ENCODE peak calls at places on chromosomes 4 and X, in seven cellular contexts. P, N, U, M, Q, L and C are unnamed samples.

GRCh38 chr4:24657768-24658617 is 73.6 kb upstream of the DHX15 start:
- DNase-seq in P (peak; percentile 86), N (peak; percentile 40), U (no peak), M (peak; percentile 54), Q (peak; percentile 97), L (peak; percentile 95), C (peak; percentile 68)

GRCh38 chrX:67648361-67648760 is 104.5 kb downstream of the AR start:
- DNase-seq in P (no peak), N (no peak), U (no peak), M (no peak), Q (no peak), L (no peak), C (no peak)

GRCh38 chr4:30950737-30951136 is 230.6 kb downstream of the PCDH7 start:
- DNase-seq in P (no peak), N (peak; percentile 71), U (no peak), M (no peak), Q (no peak), L (no peak), C (no peak)

GRCh38 chr4:183596056-183596757 is 62.8 kb downstream of the RWDD4 start:
- DNase-seq in P (no peak), N (no peak), U (no peak), M (no peak), Q (no peak), L (no peak), C (no peak)

GRCh38 chr4:156829194-156829593 is 142.4 kb downstream of the PDGFC start:
- DNase-seq in P (peak; percentile 71), N (no peak), U (no peak), M (no peak), Q (peak; percentile 50), L (peak; percentile 81), C (peak; percentile 86)

GRCh38 chr4:85829276-85830051 is 354.5 kb downstream of the ARHGAP24 start:
- DNase-seq in P (peak; percentile 47), N (no peak), U (no peak), M (no peak), Q (peak; percentile 51), L (peak; percentile 22), C (no peak)

GRCh38 chr4:102575369-102576129 is 74.4 kb downstream of the NFKB1 start:
- DNase-seq in P (no peak), N (no peak), U (no peak), M (no peak), Q (peak; percentile 36), L (no peak), C (no peak)

GRCh38 chrX:357693-358471 is 28.8 kb downstream of the PPP2R3B start:
- DNase-seq in P (peak; percentile 68), N (no peak), U (no peak), M (no peak), Q (peak; percentile 66), L (peak; percentile 42), C (peak; percentile 34)

GRCh38 chrX:123013141-123013540 is 170.9 kb upstream of the GRIA3 start:
- DNase-seq in P (no peak), N (no peak), U (no peak), M (no peak), Q (peak; percentile 52), L (no peak), C (peak; percentile 59)

GRCh38 chrX:12378706-12379105 is 240.4 kb downstream of the FRMPD4 start:
- DNase-seq in P (no peak), N (no peak), U (no peak), M (no peak), Q (no peak), L (no peak), C (peak; percentile 56)

GRCh38 chr4:145842224-145842887 is 96.3 kb downstream of the ZNF827 start:
- DNase-seq in P (peak; percentile 65), N (no peak), U (no peak), M (no peak), Q (peak; percentile 29), L (peak; percentile 66), C (peak; percentile 12)

GRCh38 chr4:87497141-87497540 is 32.0 kb downstream of the SPARCL1 start:
- DNase-seq in P (no peak), N (no peak), U (peak; percentile 68), M (peak; percentile 30), Q (no peak), L (no peak), C (no peak)
- TF ChIP-seq CTCF in P (peak; percentile 39), N (no peak), U (peak; percentile 68), M (peak; percentile 71), Q (peak; percentile 20), L (peak; percentile 39), C (peak; percentile 11)

GRCh38 chr4:7000421-7001176 is 42.6 kb upstream of the TADA2B start:
- DNase-seq in P (no peak), N (no peak), U (no peak), M (no peak), Q (no peak), L (no peak), C (no peak)

GRCh38 chr4:7001271-7001670 is 41.9 kb upstream of the TADA2B start:
- DNase-seq in P (no peak), N (no peak), U (no peak), M (no peak), Q (no peak), L (no peak), C (no peak)

GRCh38 chr4:7002336-7002735 is 40.8 kb upstream of the TADA2B start:
- DNase-seq in P (no peak), N (no peak), U (no peak), M (no peak), Q (no peak), L (no peak), C (no peak)

GRCh38 chr4:6996481-6996880 is 46.7 kb upstream of the TADA2B start:
- DNase-seq in P (no peak), N (no peak), U (no peak), M (no peak), Q (no peak), L (no peak), C (no peak)

GRCh38 chr4:6999172-7000086 is 43.7 kb upstream of the TADA2B start:
- DNase-seq in P (no peak), N (no peak), U (no peak), M (no peak), Q (no peak), L (no peak), C (no peak)
- H3K4me3 ChIP-seq in P (no peak overlapping the region), N (no peak overlapping the region), U (no peak overlapping the region), M (no peak overlapping the region), Q (no peak overlapping the region), L (no peak overlapping the region), C (no peak overlapping the region)

GRCh38 chrX:44202596-44202995 is 140.9 kb downstream of the EFHC2 start:
- DNase-seq in P (no peak), N (no peak), U (no peak), M (no peak), Q (no peak), L (no peak), C (no peak)

DNA sequence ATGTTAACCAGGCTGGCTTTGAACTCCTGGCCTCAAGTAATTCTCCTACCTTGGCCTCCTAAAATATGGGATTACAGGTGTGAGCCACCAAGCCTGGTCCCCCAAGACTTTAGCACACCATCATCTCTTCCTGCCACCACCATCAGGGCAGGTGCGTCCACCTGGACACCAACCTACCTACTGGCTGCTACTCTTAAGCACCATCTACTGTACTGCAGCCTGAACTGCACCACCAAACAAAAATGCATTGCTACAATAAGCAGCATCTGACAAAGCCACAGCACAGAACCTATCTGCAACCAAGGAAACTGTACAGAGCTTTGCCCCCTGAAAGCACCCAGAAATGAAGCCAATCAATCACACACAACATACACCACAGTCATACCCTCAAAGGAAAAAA is 139.7 kb downstream of the EFHC2 start:
- DNase-seq in P (no peak), N (no peak), U (no peak), M (no peak), Q (no peak), L (no peak), C (no peak)
- TF ChIP-seq CTCF in P (no peak), N (peak; percentile 25), U (peak; percentile 57), M (peak; percentile 28), Q (no peak), L (no peak), C (no peak)

DNA sequence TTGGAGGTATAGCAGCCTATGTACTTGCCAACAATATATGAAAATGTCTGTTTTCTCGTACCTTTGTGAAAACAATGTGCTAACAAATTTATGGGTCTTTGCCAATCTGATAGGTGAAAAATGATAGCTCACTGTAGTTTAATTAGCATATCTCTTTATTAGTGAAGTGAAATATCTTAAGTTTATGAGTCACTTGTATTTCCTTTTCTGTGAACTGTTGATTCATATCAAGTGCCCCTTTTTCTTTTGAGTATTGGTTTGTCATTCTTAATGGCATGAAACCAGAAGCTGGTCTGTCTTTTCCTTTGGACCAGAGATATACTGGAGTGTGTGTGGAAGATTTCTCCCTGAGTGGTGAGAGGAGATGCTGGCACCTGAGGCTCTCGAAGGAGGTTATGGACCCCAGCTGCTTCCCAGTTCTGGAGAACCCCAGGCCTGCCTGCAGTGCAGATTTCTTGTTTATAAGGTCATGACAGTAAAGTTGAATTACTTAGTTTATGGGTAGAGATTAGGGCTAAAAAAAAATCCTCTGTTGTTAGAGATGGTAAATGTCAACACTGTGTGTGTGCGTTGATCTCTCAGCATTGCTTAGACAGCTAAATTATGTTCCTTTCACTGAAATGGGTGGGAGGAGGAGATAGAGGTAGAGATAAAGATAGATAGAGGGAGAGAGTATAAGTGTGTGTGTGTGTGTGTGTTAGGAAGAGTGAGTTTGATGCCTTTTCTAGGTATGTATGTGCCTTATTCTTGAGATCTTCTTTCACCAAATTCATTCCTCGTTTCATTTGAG is 89.9 kb downstream of the REPS2 start:
- DNase-seq in P (no peak), N (no peak), U (no peak), M (no peak), Q (no peak), L (no peak), C (no peak)
- H3K4me3 ChIP-seq in P (no peak overlapping the region), N (no peak overlapping the region), U (no peak overlapping the region), M (no peak overlapping the region), Q (no peak overlapping the region), L (no peak overlapping the region), C (no peak overlapping the region)